ENCODE peak calls at places on chromosomes 11 and 22, in four cellular contexts. H is HCT116, G is neural progenitor cell, S is PC-3. I is an unnamed sample.

GRCh38 chr22:48306284-48306683 is 1521.4 kb downstream of the BRD1 start:
- DNase-seq in H (no peak), G (no peak), S (no peak), I (no peak)

GRCh38 chr11:95465887-95466286 is 234.9 kb upstream of the SESN3 start:
- DNase-seq in H (no peak), G (peak), S (no peak), I (no peak)

GRCh38 chr11:132402056-132402684 is 1031.8 kb downstream of the NTM start:
- DNase-seq in H (no peak), G (peak), S (peak), I (peak)

GRCh38 chr11:78416285-78417174 is 1.1 kb downstream of the GAB2 start:
- DNase-seq in H (peak), G (peak), S (peak), I (peak)

GRCh38 chr11:109583996-109584395 is 162.0 kb downstream of the C11orf87 start:
- DNase-seq in H (no peak), G (no peak), S (no peak), I (no peak)

GRCh38 chr11:340539-341512 is 20.2 kb upstream of the IFITM3 start:
- DNase-seq in H (no peak), G (no peak), S (no peak), I (no peak)

GRCh38 chr11:67252831-67253239 is 13.4 kb upstream of the GRK2 start:
- DNase-seq in H (no peak), G (peak), S (peak), I (peak)

GRCh38 chr11:118842369-118842768 is 41.3 kb upstream of the CXCR5 start:
- DNase-seq in H (peak), G (no peak), S (peak), I (peak)

GRCh38 chr11:124867700-124868099 is 2.5 kb downstream of the ROBO3 start:
- DNase-seq in H (peak), G (peak), S (peak), I (peak)

GRCh38 chr11:456533-456932 is 6.5 kb downstream of the PTDSS2 start:
- DNase-seq in H (no peak), G (no peak), S (no peak), I (no peak)

GRCh38 chr22:46401370-46401769 is 65.9 kb downstream of the TRMU start:
- DNase-seq in H (no peak), G (no peak), S (no peak), I (no peak)

GRCh38 chr11:70080763-70081162 is 2.6 kb downstream of the ANO1 start:
- DNase-seq in H (peak), G (no peak), S (peak), I (peak)

GRCh38 chr22:46841528-46841927 is 79.1 kb downstream of the TBC1D22A start:
- DNase-seq in H (no peak), G (no peak), S (no peak), I (no peak)

GRCh38 chr11:27700351-27701261 is at the start of gene BDNF:
- DNase-seq in H (no peak), G (peak), S (peak), I (peak)

GRCh38 chr11:86062719-86063118 is 6.2 kb downstream of the PICALM start:
- DNase-seq in H (no peak), G (no peak), S (no peak), I (peak)

GRCh38 chr11:117437041-117437790 is 109.6 kb downstream of the CEP164 start:
- DNase-seq in H (no peak), G (no peak), S (no peak), I (no peak)

GRCh38 chr11:37724305-37724704 is 1126.3 kb upstream of the RAG2 start:
- DNase-seq in H (no peak), G (no peak), S (no peak), I (no peak)

GRCh38 chr22:23849009-23850006 is 8.4 kb upstream of the SLC2A11 start:
- DNase-seq in H (peak), G (peak), S (peak), I (peak)

GRCh38 chr22:17117890-17118289 is 3.3 kb downstream of the TMEM121B start:
- DNase-seq in H (no peak), G (no peak), S (no peak), I (no peak)

GRCh38 chr11:97739892-97740782 is 1280.6 kb upstream of the CNTN5 start:
- DNase-seq in H (no peak), G (no peak), S (peak), I (peak)

GRCh38 chr11:33375688-33376311 is 118.6 kb downstream of the HIPK3 start:
- DNase-seq in H (no peak), G (peak), S (peak), I (peak)

GRCh38 chr11:72144807-72145565 is 9.5 kb downstream of the FOLR3 start:
- DNase-seq in H (no peak), G (no peak), S (peak), I (peak)

GRCh38 chr22:40410272-40410671 is 39.9 kb downstream of the SGSM3 start:
- DNase-seq in H (no peak), G (no peak), S (peak), I (peak)

GRCh38 chr22:38415561-38416321 is 39.3 kb downstream of the KCNJ4 start:
- DNase-seq in H (no peak), G (peak), S (no peak), I (no peak)

GRCh38 chr22:46105494-46106278 is 44.6 kb upstream of the PPARA start:
- DNase-seq in H (no peak), G (no peak), S (no peak), I (peak)

GRCh38 chr11:130136107-130136506 is 23.5 kb upstream of the ST14 start:
- DNase-seq in H (no peak), G (no peak), S (no peak), I (no peak)

GRCh38 chr22:46414704-46415103 is 79.2 kb downstream of the TRMU start:
- DNase-seq in H (no peak), G (no peak), S (no peak), I (no peak)

GRCh38 chr11:109794501-109794900 is 298.7 kb upstream of the ZC3H12C start:
- DNase-seq in H (no peak), G (no peak), S (no peak), I (peak)

GRCh38 chr11:126340960-126341709 is 14.4 kb upstream of the ST3GAL4 start:
- DNase-seq in H (no peak), G (no peak), S (peak), I (no peak)

GRCh38 chr11:10305964-10306918 is 1.4 kb downstream of the ADM start:
- DNase-seq in H (no peak), G (peak), S (peak), I (peak)

GRCh38 chr11:119148855-119149370 is at the start of gene ABCG4:
- DNase-seq in H (no peak), G (peak), S (peak), I (peak)

GRCh38 chr11:46181387-46181786 is 60.1 kb upstream of the PHF21A start:
- DNase-seq in H (no peak), G (no peak), S (no peak), I (no peak)

GRCh38 chr11:17406082-17406817 is 17.8 kb upstream of the KCNJ11 start:
- DNase-seq in H (no peak), G (no peak), S (no peak), I (no peak)

GRCh38 chr11:1125803-1126202 is 31.9 kb upstream of the MUC5AC start:
- DNase-seq in H (no peak), G (no peak), S (no peak), I (no peak)

GRCh38 chr11:57904369-57904768 is 119.3 kb upstream of the OR9Q1 start:
- DNase-seq in H (no peak), G (no peak), S (no peak), I (no peak)

GRCh38 chr11:57905439-57905838 is 118.2 kb upstream of the OR9Q1 start:
- DNase-seq in H (no peak), G (no peak), S (no peak), I (no peak)

GRCh38 chr11:57903011-57903410 is 120.7 kb upstream of the OR9Q1 start:
- DNase-seq in H (no peak), G (no peak), S (no peak), I (no peak)

GRCh38 chr11:57901756-57902155 is 121.9 kb upstream of the OR9Q1 start:
- DNase-seq in H (no peak), G (no peak), S (peak), I (no peak)

GRCh38 chr11:57903441-57904123 is 120.1 kb upstream of the OR9Q1 start:
- DNase-seq in H (peak), G (no peak), S (peak), I (peak)
- TF ChIP-seq EZH2phosphoT487 in H (no peak), G (no peak), S (no peak), I (no peak)

DNA sequence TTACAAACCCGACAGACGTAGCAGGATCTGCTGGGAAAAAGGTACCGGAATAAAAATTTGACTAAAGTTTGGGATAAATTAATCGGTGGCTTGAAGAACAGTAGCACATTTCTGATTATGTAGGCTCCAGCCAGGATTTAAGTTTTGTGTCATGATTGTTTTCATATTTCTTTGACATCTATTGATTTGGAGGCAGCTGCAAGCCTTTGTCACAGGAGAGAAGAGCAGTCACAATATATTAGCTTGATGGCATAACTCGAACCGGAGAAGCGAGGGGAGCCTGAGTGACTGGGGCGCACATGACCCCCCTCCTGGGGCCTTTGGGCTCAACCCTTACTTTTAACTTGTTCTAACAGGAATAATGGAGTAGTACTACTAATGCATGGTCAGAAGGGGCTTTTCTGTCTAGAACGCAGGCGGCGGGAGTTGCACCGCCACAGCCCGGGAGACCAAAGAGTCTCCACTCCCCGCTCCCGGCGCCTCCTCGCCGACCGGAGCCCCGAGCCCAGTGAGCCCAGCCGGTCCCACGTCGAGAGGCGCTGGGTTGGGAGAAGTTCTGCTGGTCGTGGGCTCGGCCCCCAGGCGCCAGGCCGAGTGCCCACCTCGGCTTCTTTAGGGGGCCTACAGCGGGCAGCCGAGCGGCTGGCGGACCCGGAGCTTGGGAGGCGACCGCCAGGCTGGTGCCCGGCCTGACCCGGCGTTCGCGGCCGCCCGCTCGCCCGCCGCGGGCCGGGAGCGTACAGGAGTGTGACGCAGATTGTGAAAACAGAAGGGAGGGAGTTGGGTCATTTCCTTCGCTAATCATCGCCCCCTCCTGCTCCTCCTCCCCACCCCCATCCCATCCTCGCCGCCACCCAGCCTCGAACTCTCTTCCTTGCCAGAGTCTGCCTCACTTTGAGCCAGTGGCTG is 15.7 kb upstream of the PAX6 start:
- DNase-seq in H (no peak), G (peak), S (no peak), I (no peak)
- TF ChIP-seq EZH2 in H (no peak), G (peak), S (no peak), I (peak)

DNA sequence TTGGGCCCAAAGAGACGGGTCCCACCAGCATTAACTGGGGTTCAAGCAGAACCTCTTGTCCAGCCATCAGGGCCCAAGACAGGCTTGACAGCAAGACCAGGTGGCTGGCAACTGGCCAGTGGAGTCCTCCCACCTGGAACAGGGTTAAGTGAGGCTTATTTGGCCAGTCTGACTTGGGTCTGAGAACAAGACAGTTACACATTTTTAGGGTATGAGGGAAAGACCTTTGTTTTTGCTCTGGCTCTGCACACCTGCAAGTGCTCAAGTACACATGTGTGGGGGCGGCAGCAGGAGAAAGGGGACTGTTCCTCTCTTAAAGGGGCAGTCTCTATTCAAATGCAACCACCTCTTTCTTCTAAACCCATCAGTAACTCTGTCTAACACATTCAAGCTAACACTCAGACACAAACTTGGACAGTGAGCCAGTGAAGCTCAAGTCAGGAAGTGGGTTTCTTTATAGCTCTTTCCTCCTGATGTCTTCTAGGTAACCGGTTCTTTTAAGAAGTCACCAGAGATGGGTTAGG is 116.2 kb downstream of the ETS1 start:
- DNase-seq in H (no peak), G (no peak), S (no peak), I (no peak)
- H3K9ac ChIP-seq in H (no peak), G (no peak), S (no peak), I (peak)

GRCh38 chr11:60853469-60853950 is 2.2 kb downstream of the PTGDR2 start:
- DNase-seq in H (no peak), G (no peak), S (no peak), I (no peak)

GRCh38 chr11:60851327-60852059 is 4.3 kb downstream of the PTGDR2 start:
- DNase-seq in H (no peak), G (no peak), S (no peak), I (no peak)

GRCh38 chr11:60854140-60854846 is 1.5 kb downstream of the PTGDR2 start:
- DNase-seq in H (no peak), G (no peak), S (no peak), I (no peak)

GRCh38 chr11:60852060-60852638 is 3.6 kb downstream of the PTGDR2 start:
- DNase-seq in H (no peak), G (no peak), S (no peak), I (no peak)

GRCh38 chr11:60852639-60853468 is 2.9 kb downstream of the PTGDR2 start:
- DNase-seq in H (no peak), G (peak), S (no peak), I (no peak)
- TF ChIP-seq EZH2phosphoT487 in H (no peak), G (no peak), S (no peak), I (no peak)

I was measured in GM23248.